ENCODE peak calls at places on chromosomes 1 and 21, in eight cellular contexts. Y is GM23338; N is mammary epithelial cell; V is iPS DF 6.9; M is psoas muscle; E is spleen; U is CD4-positive, alpha-beta T cell; Z is H9. O is an unnamed sample.

GRCh38 chr21:45538381-45539045 is 3.7 kb downstream of the SLC19A1 start:
- DNase-seq in Y (no peak), N (no peak), V (no peak), M (peak; percentile 11), E (peak; percentile 77), U (no peak), Z (peak; percentile 23), O (no peak)

GRCh38 chr1:185670187-185670627 is 64.0 kb upstream of the HMCN1 start:
- DNase-seq in Y (peak; percentile 81), N (peak; percentile 35), V (no peak), M (no peak), E (no peak), U (peak; percentile 47), Z (no peak), O (no peak)

GRCh38 chr1:33468559-33468958 is 3.9 kb upstream of the ZSCAN20 start:
- DNase-seq in Y (no peak), N (no peak), V (no peak), M (no peak), E (no peak), U (no peak), Z (no peak), O (no peak)

GRCh38 chr1:15577691-15578090 is 7.2 kb downstream of the AGMAT start:
- DNase-seq in Y (no peak), N (no peak), V (no peak), M (no peak), E (no peak), U (no peak), Z (no peak), O (no peak)

GRCh38 chr1:7991504-7992440 is 30.3 kb downstream of the PARK7 start:
- DNase-seq in Y (peak; percentile 96), N (no peak), V (peak; percentile 84), M (no peak), E (no peak), U (no peak), Z (peak; percentile 97), O (no peak)

GRCh38 chr1:97006044-97006676 is 284.6 kb downstream of the PTBP2 start:
- DNase-seq in Y (no peak), N (peak; percentile 60), V (no peak), M (no peak), E (no peak), U (no peak), Z (no peak), O (no peak)

GRCh38 chr1:81681570-81681969 is 119.2 kb upstream of the ADGRL2 start:
- DNase-seq in Y (peak; percentile 25), N (peak; percentile 52), V (no peak), M (no peak), E (no peak), U (no peak), Z (no peak), O (no peak)

GRCh38 chr1:6560267-6560666 is 5.2 kb downstream of the TAS1R1 start:
- DNase-seq in Y (no peak), N (no peak), V (no peak), M (no peak), E (no peak), U (no peak), Z (no peak), O (no peak)

GRCh38 chr1:60924964-60925798 is 157.2 kb upstream of the NFIA start:
- DNase-seq in Y (no peak), N (no peak), V (no peak), M (no peak), E (no peak), U (no peak), Z (no peak), O (no peak)

GRCh38 chr21:15365751-15366392 is 301.1 kb upstream of the NRIP1 start:
- DNase-seq in Y (peak; percentile 37), N (peak; percentile 30), V (no peak), M (no peak), E (no peak), U (no peak), Z (peak; percentile 60), O (no peak)

GRCh38 chr1:53069265-53069662 is 7.3 kb downstream of the PODN start:
- DNase-seq in Y (no peak), N (no peak), V (no peak), M (no peak), E (no peak), U (no peak), Z (no peak), O (no peak)

GRCh38 chr1:201530741-201531521 is 8.0 kb upstream of the NAV1 start:
- DNase-seq in Y (peak; percentile 90), N (peak; percentile 70), V (no peak), M (peak; percentile 88), E (no peak), U (no peak), Z (peak; percentile 88), O (peak; percentile 65)

GRCh38 chr1:243549791-243550190 is 293.9 kb downstream of the SDCCAG8 start:
- DNase-seq in Y (no peak), N (no peak), V (no peak), M (no peak), E (no peak), U (no peak), Z (no peak), O (no peak)

GRCh38 chr1:145953861-145954260 is 4.0 kb downstream of the LIX1L start:
- DNase-seq in Y (no peak), N (no peak), V (no peak), M (no peak), E (no peak), U (no peak), Z (no peak), O (no peak)

GRCh38 chr21:42644223-42645208 is 8.9 kb upstream of the PDE9A start:
- DNase-seq in Y (no peak), N (no peak), V (no peak), M (no peak), E (peak; percentile 30), U (no peak), Z (no peak), O (no peak)

GRCh38 chr1:98557808-98558390 is 103.6 kb upstream of the SNX7 start:
- DNase-seq in Y (peak; percentile 12), N (no peak), V (no peak), M (no peak), E (no peak), U (no peak), Z (no peak), O (peak; percentile 36)

GRCh38 chr1:205523891-205524793 is 19.7 kb downstream of the CDK18 start:
- DNase-seq in Y (peak; percentile 91), N (peak; percentile 52), V (peak; percentile 80), M (peak; percentile 77), E (peak; percentile 88), U (peak; percentile 48), Z (peak; percentile 77), O (peak; percentile 78)

DNA sequence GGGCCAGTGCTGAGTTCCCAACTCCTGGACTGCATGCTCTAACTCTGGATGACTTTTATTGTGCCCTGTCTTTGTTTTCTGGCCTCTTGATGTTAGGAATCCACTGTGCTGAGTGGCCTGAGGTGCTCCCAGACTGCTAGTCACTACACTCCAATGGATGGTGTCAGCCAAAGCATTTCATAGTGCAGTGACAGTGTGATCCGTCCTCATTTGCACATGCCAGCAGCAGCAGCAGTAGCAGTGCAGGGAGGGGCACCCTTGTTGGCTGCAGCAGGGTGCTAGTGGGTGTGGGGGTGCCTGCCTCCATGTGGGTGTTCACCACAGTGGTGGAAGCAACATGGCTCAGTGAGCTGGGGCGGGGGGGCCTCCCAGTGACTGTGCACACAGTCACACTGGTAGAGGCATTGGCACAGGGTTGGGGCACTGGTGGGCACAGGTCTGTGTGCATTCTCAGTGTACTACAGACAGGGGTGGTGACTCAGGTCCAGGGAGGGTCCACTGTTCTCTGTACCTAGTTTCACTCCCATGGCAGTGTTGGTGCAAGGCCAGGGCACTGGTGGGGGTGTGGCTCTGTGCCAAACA is 214.0 kb downstream of the ZC3H11B start:
- DNase-seq in Y (no peak), N (no peak), V (no peak), M (no peak), E (no peak), U (no peak), Z (no peak), O (no peak)
- H3K27ac ChIP-seq in Y (no peak overlapping the region), N (no peak overlapping the region), V (no peak overlapping the region), M (no peak overlapping the region), E (no peak overlapping the region), U (no peak overlapping the region), Z (no peak overlapping the region), O (no peak overlapping the region)

GRCh38 chr1:59391216-59392179 is 94.6 kb downstream of the FGGY start:
- DNase-seq in Y (no peak), N (no peak), V (no peak), M (no peak), E (no peak), U (no peak), Z (no peak), O (no peak)

GRCh38 chr1:59397459-59397858 is 100.6 kb downstream of the FGGY start:
- DNase-seq in Y (no peak), N (no peak), V (no peak), M (no peak), E (no peak), U (no peak), Z (no peak), O (no peak)

GRCh38 chr1:59396387-59396786 is 99.5 kb downstream of the FGGY start:
- DNase-seq in Y (no peak), N (no peak), V (no peak), M (no peak), E (no peak), U (no peak), Z (no peak), O (no peak)

GRCh38 chr1:59393211-59394180 is 96.6 kb downstream of the FGGY start:
- DNase-seq in Y (peak; percentile 44), N (no peak), V (peak; percentile 7), M (peak; percentile 77), E (no peak), U (no peak), Z (no peak), O (no peak)

GRCh38 chr1:59394706-59395417 is 98.0 kb downstream of the FGGY start:
- DNase-seq in Y (no peak), N (no peak), V (no peak), M (no peak), E (no peak), U (no peak), Z (no peak), O (no peak)
- H3K27ac ChIP-seq in Y (no peak overlapping the region), N (no peak overlapping the region), V (no peak overlapping the region), M (peak overlapping the region; percentile 93), E (peak overlapping the region; percentile 9), U (no peak overlapping the region), Z (no peak overlapping the region), O (no peak overlapping the region)

DNA sequence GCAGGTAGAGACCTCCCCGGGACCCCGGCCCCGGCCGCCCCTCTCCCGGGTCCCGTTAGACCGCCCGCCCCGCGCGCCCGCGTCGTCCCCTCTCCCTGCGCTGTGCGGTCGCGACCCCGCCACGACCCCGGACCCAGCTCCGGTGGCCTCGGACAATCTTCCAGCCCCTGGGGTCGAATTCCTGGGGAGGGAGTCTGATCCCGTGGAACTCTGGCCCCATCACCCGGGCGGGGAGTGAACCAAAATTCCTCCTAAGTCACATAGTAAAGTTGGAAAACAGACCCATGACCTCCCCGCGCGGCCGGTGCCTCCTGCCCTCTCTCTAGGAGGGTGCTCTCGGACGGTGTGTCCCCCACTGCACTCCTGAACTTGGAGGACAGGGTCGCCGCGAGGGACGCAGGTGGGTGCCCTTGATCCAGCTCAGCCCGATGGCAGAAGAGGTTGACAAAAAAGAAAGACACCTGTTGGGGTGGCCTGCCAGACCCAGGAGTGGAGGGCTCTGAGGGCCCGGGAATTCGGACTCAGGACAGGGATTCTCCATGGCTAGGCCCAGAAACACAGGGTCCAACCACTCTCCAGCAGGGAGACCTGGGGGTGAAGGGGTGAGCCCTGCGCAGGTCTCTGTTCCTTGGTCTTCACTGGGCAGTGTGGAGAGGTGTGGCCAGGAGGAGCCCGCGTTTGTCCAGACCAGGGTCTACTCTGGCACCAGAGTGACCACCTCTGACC is 451 bp downstream of the ADAMTSL4 start:
- DNase-seq in Y (peak; percentile 75), N (no peak), V (no peak), M (peak; percentile 60), E (no peak), U (no peak), Z (peak; percentile 45), O (no peak)
- H3K27ac ChIP-seq in Y (no peak overlapping the region), N (no peak overlapping the region), V (no peak overlapping the region), M (peak overlapping the region; percentile 78), E (peak overlapping the region; percentile 85), U (no peak overlapping the region), Z (no peak overlapping the region), O (no peak overlapping the region)

GRCh38 chr21:29342394-29342957 is 43.8 kb downstream of the BACH1 start:
- DNase-seq in Y (no peak), N (peak; percentile 72), V (no peak), M (peak; percentile 84), E (no peak), U (no peak), Z (no peak), O (no peak)
- H3K27ac ChIP-seq in Y (no peak overlapping the region), N (peak overlapping the region; percentile 61), V (no peak overlapping the region), M (peak overlapping the region; percentile 75), E (peak overlapping the region; percentile 63), U (no peak overlapping the region), Z (no peak overlapping the region), O (no peak overlapping the region)

O was measured in neuronal stem cell.